ENCODE peak calls at places on chromosomes 2 and 18, in nine cellular contexts. N is transverse colon; G is Peyer's patch; I is type B pancreatic cell; E is stimulated activated CD4-positive, alpha-beta T cell treated with anti-CD3 and anti-CD28 coated beads, Interleukin-15, amount 100 ng/mL, for 1 hour; R is OCI-LY7; T is GM10248; J is activated CD8-positive, alpha-beta memory T cell treated with anti-CD3 and anti-CD28 coated beads for 4 hours; X is kidney tubule cell. U is an unnamed sample.

GRCh38 chr2:157803914-157804313 is 72.2 kb downstream of the ACVR1 start:
- DNase-seq in I (no peak), R (no peak), J (no peak), X (no peak), G (no peak), E (no peak), N (no peak), T (no peak), U (no peak)

GRCh38 chr18:48600746-48601090 is 61.9 kb downstream of the CTIF start:
- DNase-seq in G (no peak), J (no peak), N (no peak), X (no peak), I (no peak), T (no peak), E (no peak), R (no peak), U (no peak)

GRCh38 chr18:27599202-27599829 is 414.2 kb upstream of the CHST9 start:
- DNase-seq in E (no peak), J (no peak), R (peak), G (no peak), N (peak), X (peak), I (no peak), T (peak), U (peak)

GRCh38 chr2:191892391-191892790 is 45.5 kb upstream of the CAVIN2 start:
- DNase-seq in X (peak), G (no peak), I (no peak), T (no peak), E (no peak), N (no peak), J (no peak), R (no peak), U (no peak)

GRCh38 chr2:41720702-41721344 is 327.0 kb upstream of the PKDCC start:
- DNase-seq in E (no peak), N (no peak), R (no peak), J (no peak), G (no peak), T (no peak), I (no peak), X (no peak), U (no peak)

GRCh38 chr2:48345176-48345575 is 184.8 kb upstream of the STON1 start:
- DNase-seq in R (no peak), G (no peak), T (no peak), E (no peak), J (no peak), X (no peak), I (no peak), N (no peak), U (no peak)

GRCh38 chr2:95287806-95288205 is 9.3 kb upstream of the KCNIP3 start:
- DNase-seq in X (no peak), J (no peak), N (no peak), G (no peak), E (no peak), T (no peak), R (no peak), I (no peak), U (no peak)

GRCh38 chr2:174878537-174879147 is 114.4 kb upstream of the CHRNA1 start:
- DNase-seq in X (peak), J (no peak), E (no peak), I (no peak), N (no peak), R (no peak), G (no peak), T (no peak), U (no peak)

GRCh38 chr2:26704441-26704977 is 12.0 kb downstream of the KCNK3 start:
- DNase-seq in T (no peak), J (no peak), G (no peak), X (peak), R (no peak), N (no peak), E (no peak), I (no peak), U (no peak)

GRCh38 chr18:10727477-10727876 is 201.7 kb downstream of the NAPG start:
- DNase-seq in N (no peak), I (no peak), R (no peak), X (no peak), G (no peak), T (no peak), J (no peak), E (no peak), U (no peak)

GRCh38 chr2:200306969-200307811 is 697 bp downstream of the SPATS2L start:
- DNase-seq in T (peak), I (peak), N (peak), G (peak), R (peak), J (no peak), X (peak), E (no peak), U (no peak)

GRCh38 chr2:28395334-28396061 is 2.8 kb downstream of the FOSL2 start:
- DNase-seq in G (no peak), X (peak), I (no peak), T (no peak), N (peak), E (no peak), J (no peak), R (no peak), U (no peak)

GRCh38 chr18:21669736-21670135 is 34.8 kb downstream of the ABHD3 start:
- DNase-seq in J (no peak), I (no peak), X (peak), E (no peak), G (no peak), N (peak), T (no peak), R (no peak), U (no peak)

GRCh38 chr2:214706986-214707385 is 102.5 kb downstream of the BARD1 start:
- DNase-seq in J (no peak), E (no peak), R (no peak), T (no peak), X (no peak), I (no peak), G (no peak), N (no peak), U (no peak)

GRCh38 chr2:215772003-215772402 is 241.3 kb downstream of the MREG start:
- DNase-seq in N (no peak), J (no peak), I (no peak), T (no peak), R (no peak), E (no peak), G (no peak), X (peak), U (no peak)

GRCh38 chr2:48531141-48531648 is 1.2 kb downstream of the STON1 start:
- DNase-seq in J (no peak), X (no peak), G (no peak), E (no peak), N (no peak), I (no peak), R (no peak), T (no peak), U (no peak)

GRCh38 chr2:61471905-61472805 is 1.3 kb upstream of the USP34 start:
- DNase-seq in I (no peak), X (peak), N (peak), J (no peak), G (no peak), T (peak), E (no peak), R (peak), U (peak)

GRCh38 chr2:5932556-5933469 is 240.6 kb downstream of the SOX11 start:
- DNase-seq in N (no peak), X (peak), I (no peak), R (no peak), E (no peak), J (no peak), G (no peak), T (no peak), U (no peak)

GRCh38 chr2:205139822-205140612 is 542.3 kb upstream of the NRP2 start:
- DNase-seq in T (no peak), N (no peak), X (no peak), G (no peak), J (no peak), R (no peak), E (no peak), I (no peak), U (peak)

GRCh38 chr2:69493268-69493667 is 56.0 kb upstream of the NFU1 start:
- DNase-seq in N (peak), T (no peak), E (no peak), X (no peak), G (no peak), I (no peak), R (no peak), J (no peak), U (no peak)

GRCh38 chr18:59123588-59124369 is 15.9 kb upstream of the SEC11C start:
- DNase-seq in X (peak), N (no peak), R (no peak), I (no peak), T (no peak), G (no peak), E (no peak), J (no peak), U (no peak)

GRCh38 chr2:1728821-1729220 is 15.5 kb downstream of the PXDN start:
- DNase-seq in I (peak), J (no peak), E (no peak), R (no peak), N (peak), G (peak), T (no peak), X (peak), U (no peak)

GRCh38 chr2:20040489-20041172 is 10.8 kb downstream of the LAPTM4A start:
- DNase-seq in T (no peak), G (no peak), X (peak), R (no peak), E (no peak), J (no peak), N (no peak), I (no peak), U (no peak)

GRCh38 chr2:97718051-97718882 is 4.9 kb downstream of the ZAP70 start:
- DNase-seq in J (peak), G (peak), T (peak), R (peak), I (no peak), E (peak), N (peak), X (no peak), U (peak)

GRCh38 chr2:219385958-219386520 is 1.7 kb downstream of the DNPEP start:
- DNase-seq in G (no peak), E (no peak), X (no peak), I (no peak), J (no peak), R (no peak), N (no peak), T (no peak), U (no peak)

GRCh38 chr18:58668897-58669296 is 2.4 kb upstream of the MALT1 start:
- DNase-seq in E (no peak), G (no peak), R (no peak), X (peak), J (no peak), I (no peak), N (no peak), T (no peak), U (no peak)